ENCODE peak calls at places on chromosome 7, in four cellular contexts. Q is cardiac muscle cell; L is keratinocyte; S is naive thymus-derived CD4-positive, alpha-beta T cell. C is an unnamed sample.
A peak's percentile ranks its signal among the peaks of the same experiment; 100 is the strongest.

GRCh38 chr7:81627565-81628287 is 142.1 kb downstream of the HGF start:
- DNase-seq in Q (no peak), L (peak; percentile 26), S (no peak), C (peak; percentile 60)

GRCh38 chr7:31763548-31763947 is 76.5 kb downstream of the PPP1R17 start:
- DNase-seq in Q (no peak), L (no peak), S (no peak), C (no peak)

GRCh38 chr7:42869131-42870020 is 42.5 kb downstream of the C7orf25 start:
- DNase-seq in Q (no peak), L (no peak), S (no peak), C (no peak)

GRCh38 chr7:924541-925231 is 29.8 kb downstream of the ADAP1 start:
- DNase-seq in Q (no peak), L (no peak), S (no peak), C (no peak)

GRCh38 chr7:94179466-94179865 is 175.3 kb upstream of the BET1 start:
- DNase-seq in Q (no peak), L (no peak), S (no peak), C (no peak)

GRCh38 chr7:24175603-24176002 is 108.4 kb upstream of the NPY start:
- DNase-seq in Q (peak; percentile 7), L (no peak), S (no peak), C (no peak)

GRCh38 chr7:157004050-157004838 is 6.2 kb downstream of the MNX1 start:
- DNase-seq in Q (peak; percentile 65), L (no peak), S (no peak), C (no peak)

GRCh38 chr7:105713488-105714465 is 132.5 kb upstream of the EFCAB10 start:
- DNase-seq in Q (no peak), L (no peak), S (no peak), C (no peak)

GRCh38 chr7:75534727-75535307 is 42.7 kb downstream of the SPDYE5 start:
- DNase-seq in Q (no peak), L (no peak), S (no peak), C (no peak)

GRCh38 chr7:47638679-47639306 is 56.9 kb upstream of the TNS3 start:
- DNase-seq in Q (no peak), L (no peak), S (no peak), C (no peak)

GRCh38 chr7:36155811-36156361 is 2.8 kb downstream of the EEPD1 start:
- DNase-seq in Q (peak; percentile 24), L (no peak), S (no peak), C (no peak)

GRCh38 chr7:100568176-100568935 is 5.3 kb downstream of the SAP25 start:
- DNase-seq in Q (no peak), L (no peak), S (no peak), C (no peak)

GRCh38 chr7:54141565-54141964 is 400.6 kb upstream of the VSTM2A start:
- DNase-seq in Q (no peak), L (no peak), S (no peak), C (no peak)

DNA sequence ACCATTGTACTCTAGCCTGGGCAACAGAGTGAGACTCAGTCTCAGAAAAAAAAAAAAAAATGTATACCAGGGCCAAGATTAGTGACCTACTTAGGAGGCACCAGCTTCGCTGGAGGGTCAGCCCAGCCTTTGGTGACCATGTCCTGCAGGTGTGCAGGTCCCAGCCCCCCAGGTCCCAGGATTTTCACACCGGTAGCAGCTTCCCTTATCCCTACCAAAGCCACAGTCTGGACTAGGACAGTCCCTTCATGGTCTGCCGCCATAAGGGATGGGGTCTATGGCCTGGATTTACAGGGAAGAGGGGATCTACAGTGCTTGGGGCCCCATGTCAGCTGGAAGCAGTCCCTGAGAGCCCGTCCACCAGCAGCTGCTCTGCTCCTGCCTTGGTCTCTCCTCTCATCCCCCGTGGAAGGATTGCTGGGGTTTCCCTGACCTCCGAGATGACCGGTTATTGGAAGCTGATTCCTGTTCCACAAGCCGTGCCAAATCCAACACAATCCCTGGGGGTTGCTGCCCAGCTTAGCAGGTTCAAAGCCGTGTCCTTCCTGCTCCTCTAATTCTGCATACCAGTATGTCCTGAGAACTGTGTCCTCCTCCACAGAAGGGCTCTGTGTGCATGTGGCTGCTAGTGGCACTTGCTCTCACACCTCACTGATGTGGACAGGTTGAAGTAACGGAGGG is 11.0 kb upstream of the NDUFB2 start:
- DNase-seq in Q (no peak), L (no peak), S (no peak), C (no peak)
- H3K27ac ChIP-seq in Q (no peak overlapping the region), L (no peak overlapping the region), S (no peak overlapping the region), C (no peak overlapping the region)

GRCh38 chr7:142616121-142616643 is 133.1 kb upstream of the PRSS1 start:
- DNase-seq in Q (no peak), L (no peak), S (no peak), C (no peak)

GRCh38 chr7:142615508-142615907 is 133.8 kb upstream of the PRSS1 start:
- DNase-seq in Q (no peak), L (no peak), S (no peak), C (no peak)

GRCh38 chr7:142616842-142617241 is 132.4 kb upstream of the PRSS1 start:
- DNase-seq in Q (no peak), L (no peak), S (no peak), C (no peak)

GRCh38 chr7:142618655-142619351 is 130.5 kb upstream of the PRSS1 start:
- DNase-seq in Q (no peak), L (no peak), S (no peak), C (no peak)

DNA sequence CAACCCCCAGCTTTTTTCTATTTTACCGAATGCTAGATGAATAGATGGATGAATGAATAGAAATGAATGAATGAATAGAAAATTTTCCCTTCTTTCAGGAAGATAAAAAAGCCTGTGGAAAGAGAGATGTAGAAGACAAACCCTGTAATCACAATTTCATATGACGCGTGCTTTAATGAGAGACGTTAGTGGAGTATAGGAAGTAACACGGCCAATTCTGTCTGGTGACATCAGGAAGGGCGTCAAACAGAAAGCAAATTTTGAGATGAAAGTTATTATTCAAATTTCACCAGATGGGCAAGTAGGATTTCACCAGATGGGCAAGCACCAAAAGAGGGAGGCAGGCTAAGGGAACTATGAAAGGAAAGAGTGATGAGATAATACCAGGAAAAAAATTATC is 128.9 kb upstream of the PRSS1 start:
- DNase-seq in Q (no peak), L (no peak), S (peak; percentile 14), C (no peak)
- H3K27ac ChIP-seq in Q (no peak overlapping the region), L (no peak overlapping the region), S (peak overlapping the region; percentile 58), C (no peak overlapping the region)

DNA sequence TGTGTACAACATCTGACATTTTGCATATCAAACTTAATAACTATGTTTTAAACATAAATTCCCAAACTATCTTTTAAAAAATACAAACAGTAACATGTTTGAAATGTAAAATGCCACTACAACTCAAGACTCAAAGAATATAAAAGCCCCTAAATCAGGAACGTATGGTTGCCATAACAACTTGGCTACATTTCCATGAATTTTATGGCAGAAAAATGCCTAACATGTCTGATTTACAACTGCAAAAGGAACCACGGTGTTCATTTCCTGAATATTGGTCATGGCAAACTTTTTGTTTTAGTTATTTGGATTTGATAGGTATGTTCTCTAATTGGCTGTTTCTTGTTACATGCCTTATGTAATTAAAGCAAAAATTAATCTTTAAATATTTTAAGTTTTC is 2.0 kb downstream of the SOSTDC1 start:
- DNase-seq in Q (no peak), L (no peak), S (no peak), C (no peak)
- H3K27ac ChIP-seq in Q (no peak overlapping the region), L (no peak overlapping the region), S (no peak overlapping the region), C (no peak overlapping the region)

GRCh38 chr7:111381590-111381989 is 180.7 kb downstream of the IMMP2L start:
- DNase-seq in Q (no peak), L (no peak), S (no peak), C (no peak)
- H3K27ac ChIP-seq in Q (no peak overlapping the region), L (no peak overlapping the region), S (no peak overlapping the region), C (no peak overlapping the region)

GRCh38 chr7:149255174-149255573 is 6.8 kb upstream of the ZNF783 start:
- DNase-seq in Q (no peak), L (no peak), S (no peak), C (no peak)
- H3K27ac ChIP-seq in Q (no peak overlapping the region), L (no peak overlapping the region), S (no peak overlapping the region), C (no peak overlapping the region)

DNA sequence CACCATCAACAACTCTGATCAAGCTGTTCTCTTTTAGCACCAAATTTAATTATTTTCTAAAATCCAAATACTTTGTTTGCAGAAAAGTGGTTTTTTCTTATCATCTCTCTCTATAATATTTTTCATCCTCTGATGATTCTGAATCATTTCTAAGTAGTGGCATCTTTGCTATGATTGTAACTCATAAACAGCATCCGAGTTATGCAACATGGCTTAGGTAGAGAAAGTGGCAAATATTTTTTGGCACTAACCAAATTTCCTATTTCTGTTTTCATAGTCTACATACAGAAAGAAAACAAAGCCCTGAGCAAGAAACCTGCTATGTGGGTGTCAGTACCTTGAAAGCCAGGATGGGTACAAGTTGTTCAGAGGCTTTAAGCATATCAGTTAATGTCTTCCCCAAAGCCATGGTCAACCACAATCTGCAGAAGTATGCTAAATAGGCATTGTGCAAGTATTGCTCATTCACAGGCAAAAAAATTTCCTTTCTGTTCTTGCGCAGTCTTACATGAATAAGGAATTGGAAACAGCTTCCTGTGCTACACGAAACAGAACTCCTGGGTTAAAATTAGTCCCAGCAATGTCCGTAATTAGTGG is 325.4 kb upstream of the MAGI2 start:
- DNase-seq in Q (no peak), L (no peak), S (no peak), C (peak; percentile 16)
- H3K27ac ChIP-seq in Q (peak overlapping the region; percentile 32), L (no peak overlapping the region), S (no peak overlapping the region), C (no peak overlapping the region)

DNA sequence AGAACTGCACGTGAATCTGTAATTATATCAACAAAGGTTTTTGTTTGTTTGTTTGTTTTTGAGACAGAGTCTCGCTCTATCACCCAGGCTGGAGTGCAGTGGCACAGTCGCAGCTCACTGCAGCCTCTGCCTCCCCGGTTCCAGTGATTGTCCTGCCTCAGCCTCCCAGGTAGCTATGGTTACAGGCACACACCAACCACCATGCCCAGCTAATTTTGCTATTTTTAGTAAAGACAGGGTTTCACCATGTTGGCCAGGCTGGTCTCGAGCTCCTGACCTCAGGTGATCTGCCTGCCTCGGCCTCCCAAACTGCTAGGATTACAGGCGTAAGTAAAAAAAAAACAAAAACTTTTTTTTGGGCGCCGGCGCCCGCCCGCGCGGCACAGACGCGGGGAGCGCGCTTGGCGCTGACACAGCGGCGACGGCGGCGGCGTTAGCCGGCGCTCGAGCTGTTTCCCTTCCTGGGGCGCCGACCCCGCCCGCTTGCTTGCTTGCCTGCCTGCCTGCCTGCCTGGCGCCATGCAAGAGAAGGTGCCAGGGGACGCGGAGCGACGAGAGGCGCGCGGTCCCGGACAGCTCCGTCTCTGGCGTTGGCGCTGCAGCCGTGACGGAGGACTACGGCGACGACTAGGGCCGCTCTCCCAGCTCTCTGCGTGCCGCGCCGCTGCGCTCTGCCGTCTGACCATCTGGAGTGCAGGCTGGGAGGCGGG is 171.4 kb upstream of the NUPR2 start:
- DNase-seq in Q (no peak), L (no peak), S (no peak), C (no peak)
- H3K27ac ChIP-seq in Q (no peak overlapping the region), L (no peak overlapping the region), S (no peak overlapping the region), C (no peak overlapping the region)

GRCh38 chr7:149459201-149459539 is 1.7 kb downstream of the ZNF777 start:
- DNase-seq in Q (no peak), L (no peak), S (no peak), C (no peak)
- H3K27ac ChIP-seq in Q (no peak overlapping the region), L (peak overlapping the region; percentile 10), S (peak overlapping the region; percentile 34), C (peak overlapping the region; percentile 66)

GRCh38 chr7:16027396-16027795 is 340.9 kb upstream of the MEOX2 start:
- DNase-seq in Q (no peak), L (no peak), S (no peak), C (no peak)
- H3K27ac ChIP-seq in Q (no peak overlapping the region), L (no peak overlapping the region), S (no peak overlapping the region), C (no peak overlapping the region)